ENCODE peak calls at places on chromosomes 11 and 22, in five cellular contexts. Q is NCI-H1092 treated with DMSO at 0.1 percent for 48 hours; C is mesendoderm; F is activated CD4-positive, alpha-beta T cell treated with anti-CD3 and anti-CD28 coated beads for 36 hours; V is colonic mucosa. J is an unnamed sample.

GRCh38 chr11:132402056-132402684 is 1031.8 kb downstream of the NTM start:
- DNase-seq in Q (peak; percentile 91), C (peak; percentile 82), F (peak; percentile 14), V (no peak), J (peak; percentile 40)

GRCh38 chr22:27115816-27116256 is 458.4 kb downstream of the MIAT start:
- DNase-seq in Q (no peak), C (peak; percentile 93), F (no peak), V (peak; percentile 30), J (no peak)

GRCh38 chr11:44889266-44889665 is 61.4 kb downstream of the TP53I11 start:
- DNase-seq in Q (no peak), C (no peak), F (no peak), V (no peak), J (no peak)

GRCh38 chr11:79121351-79121750 is 319.5 kb downstream of the TENM4 start:
- DNase-seq in Q (no peak), C (no peak), F (no peak), V (no peak), J (no peak)

GRCh38 chr11:29019960-29020683 is 911.9 kb downstream of the METTL15 start:
- DNase-seq in Q (no peak), C (peak; percentile 52), F (no peak), V (no peak), J (peak; percentile 2)

GRCh38 chr11:100719362-100719761 is 32.3 kb downstream of the ARHGAP42 start:
- DNase-seq in Q (peak; percentile 95), C (peak; percentile 96), F (no peak), V (no peak), J (no peak)

GRCh38 chr11:12840871-12841516 is 166.8 kb downstream of the TEAD1 start:
- DNase-seq in Q (peak; percentile 45), C (no peak), F (no peak), V (no peak), J (no peak)

GRCh38 chr11:68014157-68014965 is 4.2 kb downstream of the ALDH3B1 start:
- DNase-seq in Q (no peak), C (no peak), F (peak; percentile 40), V (peak; percentile 80), J (no peak)

GRCh38 chr11:117842131-117842941 is 17.8 kb upstream of the FXYD2 start:
- DNase-seq in Q (no peak), C (no peak), F (no peak), V (peak; percentile 20), J (no peak)

GRCh38 chr11:78256962-78257361 is 68.2 kb downstream of the USP35 start:
- DNase-seq in Q (no peak), C (peak; percentile 27), F (no peak), V (peak; percentile 84), J (no peak)

GRCh38 chr11:720642-721346 is 14.8 kb downstream of the EPS8L2 start:
- DNase-seq in Q (peak; percentile 41), C (peak; percentile 77), F (peak; percentile 44), V (peak; percentile 80), J (peak; percentile 44)

GRCh38 chr11:124643605-124644425 is 21.2 kb downstream of the TBRG1 start:
- DNase-seq in Q (no peak), C (no peak), F (no peak), V (no peak), J (no peak)

GRCh38 chr22:31128156-31128555 is 5.4 kb downstream of the INPP5J start:
- DNase-seq in Q (no peak), C (no peak), F (no peak), V (no peak), J (no peak)

GRCh38 chr11:36454991-36455611 is 55.0 kb downstream of the TRAF6 start:
- DNase-seq in Q (peak; percentile 30), C (no peak), F (no peak), V (no peak), J (peak; percentile 67)

GRCh38 chr11:72836111-72836510 is 21.9 kb downstream of the ATG16L2 start:
- DNase-seq in Q (no peak), C (no peak), F (no peak), V (no peak), J (no peak)

GRCh38 chr11:113862430-113862829 is 12.9 kb downstream of the USP28 start:
- DNase-seq in Q (no peak), C (peak; percentile 78), F (no peak), V (no peak), J (no peak)

GRCh38 chr11:106594751-106595351 is 423.4 kb downstream of the GUCY1A2 start:
- DNase-seq in Q (no peak), C (peak; percentile 81), F (no peak), V (no peak), J (no peak)

GRCh38 chr11:74004694-74005615 is 3.9 kb downstream of the UCP3 start:
- DNase-seq in Q (no peak), C (no peak), F (peak; percentile 90), V (no peak), J (no peak)

GRCh38 chr11:106706355-106706754 is 311.9 kb downstream of the GUCY1A2 start:
- DNase-seq in Q (no peak), C (no peak), F (no peak), V (no peak), J (no peak)

GRCh38 chr11:21675049-21675616 is 517.8 kb upstream of the ANO5 start:
- DNase-seq in Q (no peak), C (no peak), F (no peak), V (no peak), J (no peak)

GRCh38 chr11:124108158-124108557 is 7.1 kb upstream of the VWA5A start:
- DNase-seq in Q (peak; percentile 42), C (peak; percentile 80), F (peak; percentile 43), V (no peak), J (no peak)

GRCh38 chr22:49792107-49792506 is 35.6 kb downstream of the BRD1 start:
- DNase-seq in Q (no peak), C (no peak), F (no peak), V (no peak), J (no peak)

GRCh38 chr11:67312187-67313021 is 9.1 kb downstream of the SSH3 start:
- DNase-seq in Q (no peak), C (no peak), F (peak; percentile 57), V (peak; percentile 93), J (no peak)

GRCh38 chr22:38203090-38203810 is 1.5 kb downstream of the MAFF start:
- DNase-seq in Q (no peak), C (peak; percentile 48), F (peak; percentile 62), V (peak; percentile 83), J (no peak)

GRCh38 chr22:29359469-29359868 is 28.9 kb downstream of the AP1B1 start:
- DNase-seq in Q (no peak), C (peak; percentile 67), F (peak; percentile 9), V (peak; percentile 59), J (peak; percentile 55)

GRCh38 chr22:27752141-27752540 is 49.4 kb downstream of the MN1 start:
- DNase-seq in Q (no peak), C (no peak), F (no peak), V (no peak), J (no peak)

GRCh38 chr11:116207349-116207748 is 565.4 kb downstream of the BUD13 start:
- DNase-seq in Q (peak; percentile 99), C (no peak), F (no peak), V (no peak), J (no peak)

GRCh38 chr11:34147581-34147980 is 42.2 kb downstream of the NAT10 start:
- DNase-seq in Q (no peak), C (no peak), F (no peak), V (no peak), J (no peak)

GRCh38 chr11:2077061-2077802 is 62.0 kb downstream of the IGF2 start:
- DNase-seq in Q (no peak), C (no peak), F (peak; percentile 77), V (no peak), J (no peak)

GRCh38 chr11:93846411-93846810 is 4.0 kb downstream of the VSTM5 start:
- DNase-seq in Q (no peak), C (no peak), F (no peak), V (no peak), J (no peak)

GRCh38 chr22:39478461-39478860 is 21.6 kb downstream of the MGAT3 start:
- DNase-seq in Q (no peak), C (no peak), F (peak; percentile 59), V (no peak), J (no peak)

GRCh38 chr11:41053894-41054293 is 405.6 kb downstream of the LRRC4C start:
- DNase-seq in Q (no peak), C (no peak), F (no peak), V (no peak), J (no peak)

GRCh38 chr11:15468471-15468870 is 353.7 kb downstream of the INSC start:
- DNase-seq in Q (no peak), C (no peak), F (no peak), V (no peak), J (no peak)

GRCh38 chr11:36196476-36197099 is 92.6 kb downstream of the COMMD9 start:
- DNase-seq in Q (no peak), C (no peak), F (no peak), V (no peak), J (no peak)

GRCh38 chr11:80719292-80719646 is 1278.4 kb upstream of the TENM4 start:
- DNase-seq in Q (no peak), C (peak; percentile 11), F (no peak), V (no peak), J (no peak)